ENCODE peak calls at places on chromosome 2, in nine cellular contexts. N, S, O, A, B, L, K, P and J are unnamed samples.

GRCh38 chr2:82834893-82835292 is 1624.2 kb downstream of the SUCLG1 start:
- DNase-seq in A (no peak), N (no peak), K (no peak), L (no peak), P (no peak), B (no peak), S (no peak), O (no peak), J (no peak)

GRCh38 chr2:239192456-239192855 is 208.4 kb downstream of the HDAC4 start:
- DNase-seq in B (no peak), O (no peak), A (no peak), K (no peak), P (peak), S (no peak), N (no peak), L (no peak), J (no peak)

GRCh38 chr2:128446866-128447537 is 128.3 kb upstream of the HS6ST1 start:
- DNase-seq in O (no peak), A (no peak), P (peak), S (no peak), L (no peak), N (no peak), K (no peak), B (no peak), J (peak)

GRCh38 chr2:176493221-176493825 is 224.1 kb downstream of the MTX2 start:
- DNase-seq in S (no peak), P (no peak), N (no peak), A (no peak), K (no peak), O (no peak), L (no peak), B (no peak), J (no peak)

GRCh38 chr2:64448069-64448468 is 5.9 kb upstream of the LGALSL start:
- DNase-seq in O (no peak), B (no peak), P (no peak), K (no peak), N (no peak), S (no peak), L (no peak), A (no peak), J (peak)

GRCh38 chr2:71001592-71002570 is 7.2 kb upstream of the TEX261 start:
- DNase-seq in O (no peak), P (no peak), S (no peak), N (no peak), A (no peak), K (no peak), B (no peak), L (no peak), J (peak)

GRCh38 chr2:160238392-160238791 is 38.3 kb upstream of the ITGB6 start:
- DNase-seq in B (no peak), P (no peak), S (no peak), K (no peak), N (no peak), A (no peak), O (no peak), L (no peak), J (no peak)

GRCh38 chr2:37711308-37711731 is 39.9 kb upstream of the CDC42EP3 start:
- DNase-seq in P (no peak), K (peak), L (no peak), B (no peak), S (peak), A (peak), O (no peak), N (peak), J (peak)

GRCh38 chr2:240598311-240598911 is 11.9 kb downstream of the CAPN10 start:
- DNase-seq in N (no peak), P (peak), B (peak), K (no peak), L (no peak), S (no peak), A (no peak), O (no peak), J (no peak)